ENCODE peak calls at places on chromosome 11, in four cellular contexts. L is stimulated activated CD4-positive, alpha-beta T cell treated with anti-CD3 and anti-CD28 coated beads, Interleukin-4, amount 100 ng/mL, for 48 hours; N is T follicular helper cell; U is HTR-8/SVneo. X is an unnamed sample.

GRCh38 chr11:75841739-75842138 is 26.7 kb downstream of the UVRAG start:
- DNase-seq in U (no peak), N (no peak), L (no peak), X (no peak)

GRCh38 chr11:119779195-119780071 is 50.4 kb upstream of the NECTIN1 start:
- DNase-seq in N (no peak), L (no peak), U (no peak), X (no peak)

GRCh38 chr11:35192347-35192746 is 53.4 kb downstream of the CD44 start:
- DNase-seq in U (no peak), L (no peak), N (no peak), X (no peak)

GRCh38 chr11:45079943-45080719 is 66.3 kb upstream of the PRDM11 start:
- DNase-seq in N (peak; percentile 28), U (no peak), L (peak; percentile 41), X (no peak)

GRCh38 chr11:70187771-70188170 is 15.3 kb upstream of the FADD start:
- DNase-seq in U (no peak), L (no peak), N (no peak), X (no peak)

GRCh38 chr11:36056160-36056751 is 112.4 kb downstream of the LDLRAD3 start:
- DNase-seq in L (no peak), U (peak; percentile 22), N (no peak), X (peak; percentile 63)

GRCh38 chr11:79461144-79461543 is 20.3 kb upstream of the TENM4 start:
- DNase-seq in U (no peak), L (no peak), N (no peak), X (peak; percentile 38)

GRCh38 chr11:3130269-3131071 is 34.6 kb downstream of the OSBPL5 start:
- DNase-seq in L (no peak), U (no peak), N (no peak), X (no peak)

GRCh38 chr11:1832989-1833365 is 1.8 kb upstream of the SYT8 start:
- DNase-seq in L (no peak), N (no peak), U (no peak), X (no peak)

GRCh38 chr11:2582958-2583604 is 116.7 kb downstream of the KCNQ1OT1 start:
- DNase-seq in U (no peak), N (no peak), L (no peak), X (no peak)

GRCh38 chr11:45724145-45724544 is 58.7 kb upstream of the CHST1 start:
- DNase-seq in L (no peak), U (no peak), N (no peak), X (no peak)

X was measured in HEK293T.